ENCODE peak calls at places on chromosomes 3 and 15, in eight cellular contexts. Q, Z, C, R, N, T, B and U are unnamed samples.
A peak's percentile ranks its signal among the peaks of the same experiment; 100 is the strongest.

GRCh38 chr15:40911139-40911538 is 16.9 kb downstream of the VPS18 start:
- DNase-seq in N (no peak), Z (no peak), T (peak; percentile 62), C (no peak), B (no peak), Q (peak; percentile 35), R (no peak), U (no peak)

GRCh38 chr3:139935866-139936817 is 1.2 kb downstream of the CLSTN2 start:
- DNase-seq in N (peak; percentile 27), Z (peak; percentile 67), C (no peak), T (peak; percentile 70), Q (peak; percentile 78), B (no peak), R (no peak), U (no peak)

GRCh38 chr3:129553771-129554170 is 10.8 kb downstream of the H1-8 start:
- DNase-seq in B (no peak), N (no peak), R (peak; percentile 33), Z (no peak), T (no peak), C (no peak), Q (no peak), U (no peak)

GRCh38 chr3:124676236-124676635 is 54.0 kb upstream of the UMPS start:
- DNase-seq in B (peak; percentile 15), C (no peak), Z (no peak), N (peak; percentile 37), T (no peak), R (no peak), Q (no peak), U (peak; percentile 48)

GRCh38 chr3:143354342-143354741 is 234.8 kb downstream of the CHST2 start:
- DNase-seq in B (no peak), Z (no peak), N (no peak), C (no peak), T (no peak), R (no peak), Q (no peak), U (no peak)

GRCh38 chr3:191141728-191142127 is 57.3 kb upstream of the OSTN start:
- DNase-seq in Q (no peak), R (no peak), Z (no peak), N (peak; percentile 92), C (no peak), B (peak; percentile 82), T (no peak), U (peak; percentile 86)

GRCh38 chr15:41903782-41904181 is 9.9 kb upstream of the SPTBN5 start:
- DNase-seq in Q (no peak), N (no peak), C (no peak), R (no peak), T (no peak), Z (no peak), B (no peak), U (no peak)

GRCh38 chr3:17577795-17578520 is 164.5 kb downstream of the TBC1D5 start:
- DNase-seq in Q (no peak), B (peak; percentile 51), T (peak; percentile 35), C (no peak), Z (no peak), N (peak; percentile 40), R (no peak), U (peak; percentile 39)

GRCh38 chr15:25439456-25439836 is 622 bp upstream of the UBE3A start:
- DNase-seq in Q (no peak), N (peak; percentile 23), B (no peak), T (no peak), C (no peak), Z (no peak), R (no peak), U (peak; percentile 26)

GRCh38 chr3:48427630-48427962 is 2.3 kb downstream of the PLXNB1 start:
- DNase-seq in R (no peak), Z (no peak), C (no peak), Q (no peak), B (no peak), N (no peak), T (no peak), U (no peak)